ENCODE peak calls at places on chromosomes 6 and 20, in seven cellular contexts. S is HFFc6; U is psoas muscle; G is CD8-positive, alpha-beta T cell; T is B cell; R is coronary artery; N is osteoblast. L is an unnamed sample.
A peak's percentile ranks its signal among the peaks of the same experiment; 100 is the strongest.

GRCh38 chr6:47456536-47456975 is 21.0 kb upstream of the CD2AP start:
- DNase-seq in S (no peak), U (no peak), G (no peak), T (no peak), R (no peak), N (no peak), L (no peak)

GRCh38 chr6:130482645-130483390 is 117.0 kb downstream of the TMEM200A start:
- DNase-seq in S (peak; percentile 66), U (no peak), G (no peak), T (no peak), R (no peak), N (peak; percentile 79), L (no peak)

GRCh38 chr20:16806886-16807285 is 58.7 kb downstream of the OTOR start:
- DNase-seq in S (no peak), U (no peak), G (no peak), T (no peak), R (no peak), N (no peak), L (no peak)

GRCh38 chr20:44448753-44449546 is 26.7 kb upstream of the TTPAL start:
- DNase-seq in S (no peak), U (no peak), G (no peak), T (no peak), R (no peak), N (no peak), L (peak; percentile 30)

GRCh38 chr6:119676971-119677370 is 327.4 kb upstream of the MAN1A1 start:
- DNase-seq in S (no peak), U (no peak), G (no peak), T (no peak), R (no peak), N (no peak), L (no peak)

GRCh38 chr6:37724530-37725220 is 27.0 kb upstream of the MDGA1 start:
- DNase-seq in S (no peak), U (no peak), G (no peak), T (no peak), R (no peak), N (peak; percentile 58), L (no peak)

GRCh38 chr20:22586645-22587310 is 2.4 kb upstream of the FOXA2 start:
- DNase-seq in S (no peak), U (peak; percentile 65), G (no peak), T (no peak), R (no peak), N (no peak), L (peak; percentile 65)

GRCh38 chr6:30912746-30913520 is 1.1 kb upstream of the VARS2 start:
- DNase-seq in S (no peak), U (no peak), G (no peak), T (no peak), R (no peak), N (peak; percentile 60), L (no peak)

GRCh38 chr6:80214436-80215022 is 108.1 kb downstream of the BCKDHB start:
- DNase-seq in S (peak; percentile 57), U (no peak), G (no peak), T (no peak), R (no peak), N (peak; percentile 77), L (peak; percentile 23)

GRCh38 chr20:29497261-29497671 is 1760.2 kb upstream of the DEFB115 start:
- DNase-seq in S (no peak), U (peak; percentile 55), G (no peak), T (no peak), R (no peak), N (peak; percentile 13), L (peak; percentile 13)

GRCh38 chr6:44652551-44652950 is 265.0 kb downstream of the CDC5L start:
- DNase-seq in S (peak; percentile 51), U (no peak), G (no peak), T (no peak), R (no peak), N (no peak), L (no peak)

GRCh38 chr20:20227013-20227571 is 140.8 kb upstream of the INSM1 start:
- DNase-seq in S (no peak), U (no peak), G (no peak), T (no peak), R (no peak), N (no peak), L (no peak)

GRCh38 chr6:152110878-152111820 is 303.7 kb downstream of the ESR1 start:
- DNase-seq in S (peak; percentile 29), U (peak; percentile 87), G (no peak), T (no peak), R (no peak), N (peak; percentile 84), L (no peak)

GRCh38 chr6:96755096-96755495 is 82.2 kb downstream of the GPR63 start:
- DNase-seq in S (no peak), U (no peak), G (no peak), T (no peak), R (no peak), N (no peak), L (no peak)

GRCh38 chr6:5671162-5671561 is 335.6 kb downstream of the NRN1 start:
- DNase-seq in S (no peak), U (no peak), G (no peak), T (no peak), R (no peak), N (peak; percentile 6), L (peak; percentile 49)

GRCh38 chr20:56697476-56697875 is 68.4 kb downstream of the TFAP2C start:
- DNase-seq in S (no peak), U (no peak), G (no peak), T (no peak), R (no peak), N (no peak), L (no peak)

GRCh38 chr6:14763139-14763538 is 482.7 kb upstream of the JARID2 start:
- DNase-seq in S (peak; percentile 32), U (no peak), G (no peak), T (no peak), R (no peak), N (no peak), L (no peak)

GRCh38 chr20:60365063-60365640 is 406.9 kb downstream of the CDH26 start:
- DNase-seq in S (no peak), U (no peak), G (no peak), T (no peak), R (no peak), N (no peak), L (no peak)

GRCh38 chr6:154479388-154480143 is 30.9 kb downstream of the CNKSR3 start:
- DNase-seq in S (peak; percentile 51), U (no peak), G (no peak), T (no peak), R (no peak), N (no peak), L (no peak)

GRCh38 chr6:90261801-90262200 is 34.8 kb downstream of the BACH2 start:
- DNase-seq in S (no peak), U (no peak), G (no peak), T (no peak), R (no peak), N (no peak), L (no peak)

GRCh38 chr6:131949909-131950766 is 1.0 kb downstream of the CCN2 start:
- DNase-seq in S (peak; percentile 96), U (peak; percentile 83), G (no peak), T (peak; percentile 43), R (peak; percentile 90), N (peak; percentile 94), L (peak; percentile 50)

GRCh38 chr6:133099573-133099972 is 141.6 kb upstream of the EYA4 start:
- DNase-seq in S (peak; percentile 10), U (no peak), G (no peak), T (no peak), R (no peak), N (peak; percentile 15), L (no peak)

GRCh38 chr6:148557796-148558457 is 188.9 kb upstream of the UST start:
- DNase-seq in S (no peak), U (no peak), G (no peak), T (peak; percentile 46), R (no peak), N (peak; percentile 62), L (no peak)

GRCh38 chr20:2729251-2729713 is 36.7 kb downstream of the EBF4 start:
- DNase-seq in S (no peak), U (no peak), G (peak; percentile 58), T (no peak), R (no peak), N (no peak), L (no peak)

GRCh38 chr6:27528714-27529113 is 55.8 kb upstream of the ZNF184 start:
- DNase-seq in S (no peak), U (no peak), G (no peak), T (no peak), R (no peak), N (no peak), L (no peak)

GRCh38 chr6:148146717-148147116 is 195.9 kb upstream of the SASH1 start:
- DNase-seq in S (no peak), U (no peak), G (peak; percentile 41), T (no peak), R (no peak), N (no peak), L (no peak)

GRCh38 chr20:1569417-1569861 is 11.9 kb upstream of the SIRPD start:
- DNase-seq in S (peak; percentile 41), U (no peak), G (no peak), T (no peak), R (no peak), N (no peak), L (no peak)

GRCh38 chr20:34705383-34706021 is 1.4 kb downstream of the TP53INP2 start:
- DNase-seq in S (peak; percentile 65), U (no peak), G (peak; percentile 42), T (no peak), R (no peak), N (peak; percentile 93), L (no peak)
- TF ChIP-seq CTCF in S (peak; percentile 64), U (no peak), G (no peak), T (no peak), R (no peak), N (no peak), L (peak; percentile 17)

GRCh38 chr6:159852877-159853276 is 37.9 kb upstream of the MAS1 start:
- DNase-seq in S (peak; percentile 19), U (no peak), G (peak; percentile 41), T (no peak), R (no peak), N (no peak), L (no peak)
- TF ChIP-seq CTCF in S (peak; percentile 64), U (no peak), G (peak; percentile 51), T (peak; percentile 14), R (no peak), N (peak; percentile 26), L (no peak)

DNA sequence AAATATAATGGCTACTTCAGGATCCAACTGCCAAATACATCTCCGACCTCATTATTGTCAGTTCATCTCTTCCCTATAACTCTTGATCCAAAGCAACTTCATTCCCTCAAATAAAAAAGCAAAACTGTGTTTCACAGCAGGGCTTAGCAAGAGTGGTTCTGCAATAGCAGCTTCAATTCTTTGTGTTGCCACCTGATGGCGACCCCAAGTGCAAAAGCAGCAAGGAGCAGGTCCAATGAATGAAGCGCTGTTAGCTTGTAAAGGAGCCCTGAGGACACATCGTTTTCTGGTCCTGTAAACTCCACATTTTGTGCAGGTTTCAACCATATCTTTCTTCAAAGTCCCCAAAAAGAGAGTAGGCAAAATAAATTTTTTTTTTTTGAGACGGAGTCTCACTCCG is 19.6 kb downstream of the RTN4IP1 start:
- DNase-seq in S (no peak), U (no peak), G (peak; percentile 25), T (peak; percentile 78), R (no peak), N (no peak), L (no peak)
- TF ChIP-seq CTCF in S (peak; percentile 59), U (peak; percentile 18), G (no peak), T (peak; percentile 66), R (no peak), N (peak; percentile 40), L (peak; percentile 73)

DNA sequence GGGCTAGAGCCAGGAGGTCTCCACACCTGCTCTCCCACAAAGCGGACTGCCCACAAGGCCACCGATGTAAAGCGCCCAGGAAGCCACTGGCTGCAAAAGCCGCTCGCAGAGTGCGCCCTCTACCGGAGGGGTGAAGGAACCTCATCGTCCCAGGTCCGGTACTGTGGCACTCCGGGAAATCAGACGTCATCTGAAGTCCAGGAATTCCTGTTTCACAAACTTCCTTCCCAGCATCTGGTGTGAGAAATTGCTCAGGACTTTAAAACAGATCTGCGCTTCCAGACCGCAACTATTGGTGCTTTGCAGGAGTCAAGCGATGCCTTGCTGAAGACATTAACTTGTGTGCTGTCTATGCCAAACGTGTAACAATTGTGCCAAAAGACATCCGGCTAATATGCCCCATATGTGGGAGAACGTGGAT is 115.1 kb upstream of the ARID1B start:
- DNase-seq in S (no peak), U (no peak), G (peak; percentile 38), T (no peak), R (no peak), N (no peak), L (peak; percentile 45)
- TF ChIP-seq CTCF in S (peak; percentile 66), U (peak; percentile 36), G (peak; percentile 60), T (no peak), R (no peak), N (peak; percentile 17), L (peak; percentile 57)